ENCODE peak calls at places on chromosomes 13 and 19, in five cellular contexts. One of them, this sample, is unnamed.

GRCh38 chr13:74074723-74075122 is 59.5 kb downstream of the KLF12 start:
- DNase-seq in SW 1271: no peak
- DNase-seq in upper lobe of right lung: no peak
- DNase-seq in RPMI7951: peak
- DNase-seq in WERI-Rb-1: no peak
- DNase-seq in this sample: no peak

GRCh38 chr19:12668937-12669271 is 2.3 kb downstream of the WDR83 start:
- DNase-seq in SW 1271: no peak
- DNase-seq in upper lobe of right lung: peak
- DNase-seq in RPMI7951: peak
- DNase-seq in WERI-Rb-1: peak
- DNase-seq in this sample: no peak

GRCh38 chr19:18059902-18060301 is 26.8 kb downstream of the IL12RB1 start:
- DNase-seq in SW 1271: no peak
- DNase-seq in upper lobe of right lung: no peak
- DNase-seq in RPMI7951: no peak
- DNase-seq in WERI-Rb-1: no peak
- DNase-seq in this sample: no peak

GRCh38 chr13:68358218-68358817 is 1128.2 kb upstream of the PCDH9 start:
- DNase-seq in SW 1271: no peak
- DNase-seq in upper lobe of right lung: no peak
- DNase-seq in RPMI7951: no peak
- DNase-seq in WERI-Rb-1: no peak
- DNase-seq in this sample: no peak

GRCh38 chr13:112455476-112456059 is 79.4 kb downstream of the SPACA7 start:
- DNase-seq in SW 1271: no peak
- DNase-seq in upper lobe of right lung: peak
- DNase-seq in RPMI7951: no peak
- DNase-seq in WERI-Rb-1: no peak
- DNase-seq in this sample: no peak

GRCh38 chr19:38478273-38478971 is 44.9 kb downstream of the RYR1 start:
- DNase-seq in SW 1271: no peak
- DNase-seq in upper lobe of right lung: no peak
- DNase-seq in RPMI7951: peak
- DNase-seq in WERI-Rb-1: peak
- DNase-seq in this sample: peak

GRCh38 chr13:79500829-79501228 is 19.9 kb downstream of the NDFIP2 start:
- DNase-seq in SW 1271: no peak
- DNase-seq in upper lobe of right lung: no peak
- DNase-seq in RPMI7951: no peak
- DNase-seq in WERI-Rb-1: no peak
- DNase-seq in this sample: no peak

GRCh38 chr19:41615207-41615606 is 11.7 kb downstream of the CEACAM4 start:
- DNase-seq in SW 1271: no peak
- DNase-seq in upper lobe of right lung: no peak
- DNase-seq in RPMI7951: no peak
- DNase-seq in WERI-Rb-1: no peak
- DNase-seq in this sample: no peak

GRCh38 chr13:96696501-96696900 is 297.8 kb downstream of the OXGR1 start:
- DNase-seq in SW 1271: no peak
- DNase-seq in upper lobe of right lung: no peak
- DNase-seq in RPMI7951: no peak
- DNase-seq in WERI-Rb-1: no peak
- DNase-seq in this sample: no peak

GRCh38 chr19:5829567-5830315 is 9.8 kb downstream of the FUT6 start:
- DNase-seq in SW 1271: no peak
- DNase-seq in upper lobe of right lung: no peak
- DNase-seq in RPMI7951: no peak
- DNase-seq in WERI-Rb-1: no peak
- DNase-seq in this sample: no peak

GRCh38 chr13:76980075-76980718 is 11.7 kb upstream of the CLN5 start:
- DNase-seq in SW 1271: peak
- DNase-seq in upper lobe of right lung: peak
- DNase-seq in RPMI7951: peak
- DNase-seq in WERI-Rb-1: peak
- DNase-seq in this sample: peak

GRCh38 chr19:2475018-2475701 is 767 bp upstream of the GADD45B start:
- DNase-seq in SW 1271: no peak
- DNase-seq in upper lobe of right lung: peak
- DNase-seq in RPMI7951: peak
- DNase-seq in WERI-Rb-1: no peak
- DNase-seq in this sample: peak

GRCh38 chr19:47495478-47496372 is 11.7 kb upstream of the KPTN start:
- DNase-seq in SW 1271: no peak
- DNase-seq in upper lobe of right lung: no peak
- DNase-seq in RPMI7951: no peak
- DNase-seq in WERI-Rb-1: no peak
- DNase-seq in this sample: no peak

GRCh38 chr13:110244096-110244830 is 62.7 kb downstream of the COL4A1 start:
- DNase-seq in SW 1271: no peak
- DNase-seq in upper lobe of right lung: no peak
- DNase-seq in RPMI7951: no peak
- DNase-seq in WERI-Rb-1: no peak
- DNase-seq in this sample: no peak

GRCh38 chr13:49497272-49497671 is 1.5 kb downstream of the PHF11 start:
- DNase-seq in SW 1271: no peak
- DNase-seq in upper lobe of right lung: no peak
- DNase-seq in RPMI7951: no peak
- DNase-seq in WERI-Rb-1: no peak
- DNase-seq in this sample: no peak

GRCh38 chr19:33406521-33407139 is 33.1 kb downstream of the CEBPG start:
- DNase-seq in SW 1271: no peak
- DNase-seq in upper lobe of right lung: peak
- DNase-seq in RPMI7951: peak
- DNase-seq in WERI-Rb-1: peak
- DNase-seq in this sample: peak

GRCh38 chr13:26508885-26509284 is 48.6 kb upstream of the WASF3 start:
- DNase-seq in SW 1271: no peak
- DNase-seq in upper lobe of right lung: no peak
- DNase-seq in RPMI7951: peak
- DNase-seq in WERI-Rb-1: no peak
- DNase-seq in this sample: no peak

GRCh38 chr19:34336781-34337271 is 28.2 kb upstream of the GPI start:
- DNase-seq in SW 1271: no peak
- DNase-seq in upper lobe of right lung: no peak
- DNase-seq in RPMI7951: peak
- DNase-seq in WERI-Rb-1: no peak
- DNase-seq in this sample: no peak

GRCh38 chr13:23899555-23899954 is 2.3 kb upstream of the C1QTNF9B start:
- DNase-seq in SW 1271: peak
- DNase-seq in upper lobe of right lung: no peak
- DNase-seq in RPMI7951: peak
- DNase-seq in WERI-Rb-1: no peak
- DNase-seq in this sample: peak

GRCh38 chr19:7595466-7596133 is at the start of gene CAMSAP3:
- DNase-seq in SW 1271: no peak
- DNase-seq in upper lobe of right lung: peak
- DNase-seq in RPMI7951: no peak
- DNase-seq in WERI-Rb-1: peak
- DNase-seq in this sample: peak

GRCh38 chr19:6890938-6891337 is 3.6 kb downstream of the ADGRE1 start:
- DNase-seq in SW 1271: no peak
- DNase-seq in upper lobe of right lung: no peak
- DNase-seq in RPMI7951: no peak
- DNase-seq in WERI-Rb-1: no peak
- DNase-seq in this sample: no peak

GRCh38 chr19:47357788-47358680 is 8.9 kb downstream of the DHX34 start:
- DNase-seq in SW 1271: no peak
- DNase-seq in upper lobe of right lung: no peak
- DNase-seq in RPMI7951: no peak
- DNase-seq in WERI-Rb-1: peak
- DNase-seq in this sample: no peak

GRCh38 chr13:114264886-114265611 is 16.4 kb upstream of the UPF3A start:
- DNase-seq in SW 1271: no peak
- DNase-seq in upper lobe of right lung: no peak
- DNase-seq in RPMI7951: no peak
- DNase-seq in WERI-Rb-1: no peak
- DNase-seq in this sample: no peak

GRCh38 chr19:35863018-35863417 is 5.4 kb upstream of the APLP1 start:
- DNase-seq in SW 1271: no peak
- DNase-seq in upper lobe of right lung: no peak
- DNase-seq in RPMI7951: no peak
- DNase-seq in WERI-Rb-1: no peak
- DNase-seq in this sample: no peak

GRCh38 chr19:5665781-5666513 is 14.4 kb downstream of the MICOS13 start:
- DNase-seq in SW 1271: peak
- DNase-seq in upper lobe of right lung: no peak
- DNase-seq in RPMI7951: peak
- DNase-seq in WERI-Rb-1: no peak
- DNase-seq in this sample: no peak

GRCh38 chr19:18414504-18415176 is 4.6 kb upstream of the SSBP4 start:
- DNase-seq in SW 1271: no peak
- DNase-seq in upper lobe of right lung: peak
- DNase-seq in RPMI7951: peak
- DNase-seq in WERI-Rb-1: peak
- DNase-seq in this sample: no peak

GRCh38 chr13:114145722-114146121 is 13.3 kb upstream of the RASA3 start:
- DNase-seq in SW 1271: no peak
- DNase-seq in upper lobe of right lung: peak
- DNase-seq in RPMI7951: no peak
- DNase-seq in WERI-Rb-1: no peak
- DNase-seq in this sample: no peak

GRCh38 chr13:37138169-37138568 is 32.7 kb upstream of the CSNK1A1L start:
- DNase-seq in SW 1271: no peak
- DNase-seq in upper lobe of right lung: no peak
- DNase-seq in RPMI7951: peak
- DNase-seq in WERI-Rb-1: no peak
- DNase-seq in this sample: no peak

GRCh38 chr13:112184261-112184660 is 117.3 kb downstream of the SOX1 start:
- DNase-seq in SW 1271: no peak
- DNase-seq in upper lobe of right lung: no peak
- DNase-seq in RPMI7951: no peak
- DNase-seq in WERI-Rb-1: no peak
- DNase-seq in this sample: no peak

GRCh38 chr19:33064778-33065550 is at the start of gene RHPN2:
- DNase-seq in SW 1271: peak
- DNase-seq in upper lobe of right lung: peak
- DNase-seq in RPMI7951: peak
- DNase-seq in WERI-Rb-1: peak
- DNase-seq in this sample: peak

GRCh38 chr13:93244918-93245280 is 18.3 kb downstream of the GPC6 start:
- DNase-seq in SW 1271: no peak
- DNase-seq in upper lobe of right lung: no peak
- DNase-seq in RPMI7951: no peak
- DNase-seq in WERI-Rb-1: no peak
- DNase-seq in this sample: no peak